ENCODE peak calls at places on chromosomes 12 and 14, in six cellular contexts. R, E, X, Q, O and H are unnamed samples.

GRCh38 chr12:44000309-44000952 is 164.6 kb downstream of the TMEM117 start:
- DNase-seq in E (peak; percentile 40), Q (peak; percentile 60), X (no peak), R (peak; percentile 27), O (no peak), H (no peak)

GRCh38 chr12:30026621-30027234 is 243.0 kb upstream of the TMTC1 start:
- DNase-seq in O (no peak), E (no peak), X (no peak), Q (no peak), R (no peak), H (no peak)

GRCh38 chr14:69553221-69553620 is 21.4 kb downstream of the CCDC177 start:
- DNase-seq in Q (no peak), R (no peak), X (no peak), E (no peak), O (no peak), H (no peak)

GRCh38 chr14:105167303-105168092 is 1.1 kb downstream of the JAG2 start:
- DNase-seq in O (no peak), E (no peak), Q (no peak), X (no peak), R (peak; percentile 75), H (no peak)

GRCh38 chr12:56521209-56521589 is 421 bp upstream of the RBMS2 start:
- DNase-seq in Q (no peak), E (no peak), R (no peak), O (no peak), X (no peak), H (no peak)

GRCh38 chr14:34985740-34986139 is 2.9 kb downstream of the SRP54 start:
- DNase-seq in E (no peak), Q (no peak), O (no peak), X (no peak), R (no peak), H (no peak)

GRCh38 chr12:92466391-92467305 is 236.1 kb upstream of the PLEKHG7 start:
- DNase-seq in X (no peak), R (no peak), Q (no peak), E (peak; percentile 65), O (no peak), H (no peak)

GRCh38 chr12:94145231-94145979 is 3.0 kb upstream of the PLXNC1 start:
- DNase-seq in O (peak; percentile 50), R (peak; percentile 26), X (no peak), Q (peak; percentile 16), E (no peak), H (no peak)

GRCh38 chr12:32159925-32160324 is 53.3 kb downstream of the BICD1 start:
- DNase-seq in E (no peak), Q (no peak), R (no peak), O (no peak), X (no peak), H (no peak)

GRCh38 chr12:70648191-70648590 is 11.0 kb upstream of the PTPRB start:
- DNase-seq in Q (no peak), O (no peak), E (no peak), X (no peak), R (no peak), H (no peak)

GRCh38 chr14:71582705-71583104 is 349.5 kb upstream of the RGS6 start:
- DNase-seq in E (no peak), Q (no peak), R (no peak), O (no peak), X (no peak), H (no peak)

GRCh38 chr12:106601031-106601430 is 18.2 kb downstream of the RFX4 start:
- DNase-seq in O (no peak), R (peak; percentile 43), X (no peak), Q (no peak), E (no peak), H (no peak)

GRCh38 chr12:115046805-115047204 is 362.8 kb upstream of the TBX3 start:
- DNase-seq in R (peak; percentile 13), O (no peak), X (no peak), Q (peak; percentile 1), E (no peak), H (no peak)

GRCh38 chr12:77045183-77045582 is 20.2 kb downstream of the E2F7 start:
- DNase-seq in Q (no peak), O (no peak), E (no peak), X (no peak), R (no peak), H (no peak)

GRCh38 chr14:53227154-53227718 is 74.1 kb upstream of the DDHD1 start:
- DNase-seq in O (no peak), X (no peak), R (no peak), Q (no peak), E (no peak), H (no peak)

GRCh38 chr12:55934343-55934742 is 3.4 kb downstream of the DGKA start:
- DNase-seq in Q (no peak), E (no peak), R (no peak), O (no peak), X (no peak), H (no peak)

GRCh38 chr14:29576997-29577396 is 350.6 kb downstream of the PRKD1 start:
- DNase-seq in R (no peak), X (no peak), E (no peak), Q (no peak), O (no peak), H (no peak)

GRCh38 chr12:55713721-55714120 is 2.1 kb upstream of the BLOC1S1 start:
- DNase-seq in R (no peak), X (no peak), O (no peak), Q (no peak), E (no peak), H (no peak)

GRCh38 chr14:101601603-101602465 is 40.5 kb downstream of the DIO3 start:
- DNase-seq in E (no peak), X (no peak), Q (no peak), R (no peak), O (peak; percentile 12), H (no peak)

GRCh38 chr14:53044486-53044885 is 93.6 kb upstream of the FERMT2 start:
- DNase-seq in Q (no peak), R (no peak), O (no peak), E (no peak), X (no peak), H (no peak)

GRCh38 chr14:105064721-105065143 is 498 bp downstream of the GPR132 start:
- DNase-seq in Q (no peak), X (no peak), E (peak; percentile 51), O (no peak), R (peak; percentile 21), H (no peak)

GRCh38 chr12:25935355-25936144 is 22.9 kb upstream of the RASSF8 start:
- DNase-seq in X (no peak), Q (no peak), R (no peak), E (no peak), O (no peak), H (no peak)

GRCh38 chr14:97270308-97270707 is 473.1 kb downstream of the VRK1 start:
- DNase-seq in R (no peak), X (no peak), O (no peak), Q (no peak), E (no peak), H (no peak)

GRCh38 chr12:49092086-49092815 is 2.4 kb downstream of the DHH start:
- DNase-seq in O (no peak), R (peak; percentile 93), E (no peak), X (no peak), Q (no peak), H (no peak)

GRCh38 chr14:78356406-78356805 is 186.2 kb downstream of the NRXN3 start:
- DNase-seq in X (no peak), E (no peak), O (no peak), R (no peak), Q (no peak), H (no peak)

GRCh38 chr14:51862171-51862838 is 1.9 kb downstream of the GNG2 start:
- DNase-seq in O (no peak), X (no peak), E (no peak), R (no peak), Q (no peak), H (no peak)

GRCh38 chr12:108933950-108934349 is 54.1 kb downstream of the DAO start:
- DNase-seq in X (no peak), E (no peak), R (no peak), Q (no peak), O (no peak), H (no peak)

DNA sequence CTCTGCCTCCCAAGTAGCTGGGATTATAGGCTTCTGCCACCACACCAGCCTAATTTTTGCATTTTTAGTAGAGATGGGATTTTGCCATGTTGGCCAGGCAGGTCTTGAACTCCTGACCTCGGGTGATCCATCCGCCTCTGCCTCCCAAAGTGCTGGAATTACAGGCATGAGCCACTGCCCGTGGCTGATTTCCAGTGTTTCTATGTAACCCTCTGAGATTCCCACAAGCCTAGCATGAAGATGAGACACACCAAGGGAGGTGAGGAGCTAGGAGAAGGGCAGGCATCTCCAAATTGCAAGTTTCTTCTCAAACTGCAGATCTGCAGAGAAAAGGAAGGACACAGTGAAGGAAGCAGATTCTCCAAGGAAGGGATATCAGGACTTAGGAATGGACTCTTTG is 125.0 kb downstream of the CACNA1C start:
- DNase-seq in E (no peak), R (no peak), Q (no peak), X (no peak), O (no peak), H (no peak)
- H3K27ac ChIP-seq in E (no peak overlapping the region), R (no peak overlapping the region), Q (no peak overlapping the region), X (no peak overlapping the region), O (no peak overlapping the region), H (no peak overlapping the region)

DNA sequence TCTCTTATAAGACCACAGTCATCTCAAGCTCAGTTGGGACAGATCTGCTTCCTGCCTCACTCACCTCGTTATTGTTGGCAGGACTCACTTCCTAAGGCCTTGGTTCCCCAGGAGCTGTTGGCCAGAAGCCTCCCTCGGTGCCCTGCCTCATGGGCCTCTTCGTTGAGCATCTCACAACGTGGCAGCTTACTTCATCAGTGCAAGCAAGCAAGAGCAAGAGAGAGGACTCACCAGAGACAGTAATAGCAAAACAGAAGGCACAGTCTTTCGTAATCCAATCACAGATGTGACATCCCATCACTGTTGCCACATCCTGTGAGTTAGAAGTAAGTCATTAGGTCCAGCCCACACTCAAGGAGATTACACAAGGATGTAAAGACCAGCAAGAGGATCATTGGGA is 5.1 kb upstream of the NUMB start:
- DNase-seq in X (peak; percentile 68), Q (no peak), O (no peak), R (no peak), E (peak; percentile 75), H (no peak)
- TF ChIP-seq POLR2A in X (no peak), Q (no peak), O (no peak), R (no peak), E (no peak), H (no peak)

GRCh38 chr12:8662592-8662991 is at the start of gene MFAP5:
- DNase-seq in X (peak; percentile 45), E (no peak), R (no peak), Q (no peak), O (no peak), H (no peak)

GRCh38 chr12:8664228-8664963 is 1.8 kb upstream of the MFAP5 start:
- DNase-seq in R (no peak), E (peak; percentile 34), O (no peak), Q (no peak), X (peak; percentile 67), H (no peak)

GRCh38 chr12:8658361-8658760 is 4.3 kb downstream of the MFAP5 start:
- DNase-seq in R (no peak), E (no peak), O (no peak), X (no peak), Q (no peak), H (no peak)

GRCh38 chr12:8661016-8661415 is 1.6 kb downstream of the MFAP5 start:
- DNase-seq in O (no peak), Q (no peak), R (no peak), X (no peak), E (no peak), H (no peak)

GRCh38 chr12:8661751-8662150 is 875 bp downstream of the MFAP5 start:
- DNase-seq in O (no peak), Q (no peak), E (no peak), X (no peak), R (no peak), H (no peak)
- H3K27ac ChIP-seq in O (no peak overlapping the region), Q (no peak overlapping the region), E (no peak overlapping the region), X (peak overlapping the region; percentile 38), R (no peak overlapping the region), H (no peak overlapping the region)

GRCh38 chr14:36320210-36321003 is at the start of gene MBIP:
- DNase-seq in E (peak; percentile 97), X (peak; percentile 96), Q (peak; percentile 96), R (peak; percentile 88), O (peak; percentile 90), H (peak; percentile 71)
- TF ChIP-seq POLR2A in E (peak; percentile 84), X (peak; percentile 43), Q (peak; percentile 80), R (peak; percentile 76), O (no peak), H (no peak)